ENCODE peak calls at places on chromosomes 16 and 17, in eight cellular contexts. One of them, this sample, is unnamed.

GRCh38 chr16:1640261-1640956 is 28.2 kb downstream of the CRAMP1 start:
- DNase-seq in CD8-positive, alpha-beta T cell: no peak
- DNase-seq in bronchial epithelial cell: no peak
- DNase-seq in tibial artery: no peak
- DNase-seq in neuronal stem cell: no peak
- DNase-seq in fibroblast of mammary gland: no peak
- DNase-seq in OCI-LY7: no peak
- DNase-seq in right atrium auricular region: no peak
- DNase-seq in this sample: no peak

GRCh38 chr16:49755291-49755611 is 100.7 kb downstream of the ZNF423 start:
- DNase-seq in bronchial epithelial cell: peak
- DNase-seq in fibroblast of mammary gland: peak
- DNase-seq in OCI-LY7: no peak
- DNase-seq in CD8-positive, alpha-beta T cell: no peak
- DNase-seq in tibial artery: no peak
- DNase-seq in right atrium auricular region: no peak
- DNase-seq in neuronal stem cell: peak
- DNase-seq in this sample: peak

GRCh38 chr16:68980695-68981315 is 124.6 kb upstream of the HAS3 start:
- DNase-seq in OCI-LY7: no peak
- DNase-seq in right atrium auricular region: no peak
- DNase-seq in tibial artery: no peak
- DNase-seq in bronchial epithelial cell: no peak
- DNase-seq in neuronal stem cell: no peak
- DNase-seq in fibroblast of mammary gland: no peak
- DNase-seq in CD8-positive, alpha-beta T cell: no peak
- DNase-seq in this sample: no peak

GRCh38 chr17:55161935-55162555 is 102.7 kb upstream of the HLF start:
- DNase-seq in fibroblast of mammary gland: peak
- DNase-seq in tibial artery: no peak
- DNase-seq in bronchial epithelial cell: peak
- DNase-seq in neuronal stem cell: no peak
- DNase-seq in CD8-positive, alpha-beta T cell: no peak
- DNase-seq in right atrium auricular region: no peak
- DNase-seq in OCI-LY7: no peak
- DNase-seq in this sample: peak

GRCh38 chr16:51839697-51840462 is 688.8 kb upstream of the SALL1 start:
- DNase-seq in bronchial epithelial cell: peak
- DNase-seq in neuronal stem cell: no peak
- DNase-seq in OCI-LY7: no peak
- DNase-seq in CD8-positive, alpha-beta T cell: no peak
- DNase-seq in tibial artery: no peak
- DNase-seq in fibroblast of mammary gland: peak
- DNase-seq in right atrium auricular region: no peak
- DNase-seq in this sample: no peak

GRCh38 chr16:84484579-84485254 is 19.7 kb downstream of the MEAK7 start:
- DNase-seq in tibial artery: peak
- DNase-seq in fibroblast of mammary gland: peak
- DNase-seq in neuronal stem cell: no peak
- DNase-seq in bronchial epithelial cell: peak
- DNase-seq in right atrium auricular region: peak
- DNase-seq in CD8-positive, alpha-beta T cell: peak
- DNase-seq in OCI-LY7: peak
- DNase-seq in this sample: peak

GRCh38 chr16:67723940-67724339 is 4.8 kb upstream of the GFOD2 start:
- DNase-seq in tibial artery: no peak
- DNase-seq in bronchial epithelial cell: no peak
- DNase-seq in right atrium auricular region: no peak
- DNase-seq in neuronal stem cell: no peak
- DNase-seq in OCI-LY7: no peak
- DNase-seq in fibroblast of mammary gland: no peak
- DNase-seq in CD8-positive, alpha-beta T cell: no peak
- DNase-seq in this sample: no peak

GRCh38 chr17:13753151-13753550 is 151.4 kb upstream of the HS3ST3A1 start:
- DNase-seq in CD8-positive, alpha-beta T cell: no peak
- DNase-seq in neuronal stem cell: no peak
- DNase-seq in right atrium auricular region: no peak
- DNase-seq in fibroblast of mammary gland: no peak
- DNase-seq in OCI-LY7: no peak
- DNase-seq in tibial artery: no peak
- DNase-seq in bronchial epithelial cell: no peak
- DNase-seq in this sample: no peak

GRCh38 chr16:19697756-19698318 is 20.2 kb downstream of the KNOP1 start:
- DNase-seq in fibroblast of mammary gland: no peak
- DNase-seq in tibial artery: no peak
- DNase-seq in OCI-LY7: no peak
- DNase-seq in neuronal stem cell: no peak
- DNase-seq in right atrium auricular region: no peak
- DNase-seq in bronchial epithelial cell: no peak
- DNase-seq in CD8-positive, alpha-beta T cell: no peak
- DNase-seq in this sample: no peak

GRCh38 chr17:56891751-56892150 is 22.1 kb downstream of the TRIM25 start:
- DNase-seq in tibial artery: no peak
- DNase-seq in OCI-LY7: no peak
- DNase-seq in right atrium auricular region: no peak
- DNase-seq in fibroblast of mammary gland: no peak
- DNase-seq in neuronal stem cell: no peak
- DNase-seq in CD8-positive, alpha-beta T cell: peak
- DNase-seq in bronchial epithelial cell: no peak
- DNase-seq in this sample: no peak

GRCh38 chr16:55480228-55480655 is 1.2 kb downstream of the MMP2 start:
- DNase-seq in neuronal stem cell: no peak
- DNase-seq in tibial artery: peak
- DNase-seq in bronchial epithelial cell: no peak
- DNase-seq in right atrium auricular region: peak
- DNase-seq in OCI-LY7: no peak
- DNase-seq in CD8-positive, alpha-beta T cell: no peak
- DNase-seq in fibroblast of mammary gland: peak
- DNase-seq in this sample: peak

GRCh38 chr16:87240211-87241134 is 76.7 kb downstream of the C16orf95 start:
- DNase-seq in neuronal stem cell: no peak
- DNase-seq in bronchial epithelial cell: peak
- DNase-seq in right atrium auricular region: no peak
- DNase-seq in OCI-LY7: no peak
- DNase-seq in tibial artery: no peak
- DNase-seq in fibroblast of mammary gland: peak
- DNase-seq in CD8-positive, alpha-beta T cell: no peak
- DNase-seq in this sample: no peak

GRCh38 chr17:81523139-81524062 is 4.8 kb upstream of the FSCN2 start:
- DNase-seq in right atrium auricular region: no peak
- DNase-seq in neuronal stem cell: peak
- DNase-seq in fibroblast of mammary gland: no peak
- DNase-seq in CD8-positive, alpha-beta T cell: no peak
- DNase-seq in tibial artery: no peak
- DNase-seq in bronchial epithelial cell: no peak
- DNase-seq in OCI-LY7: peak
- DNase-seq in this sample: no peak

GRCh38 chr16:69590590-69590989 is 24.8 kb downstream of the NFAT5 start:
- DNase-seq in CD8-positive, alpha-beta T cell: no peak
- DNase-seq in tibial artery: no peak
- DNase-seq in right atrium auricular region: no peak
- DNase-seq in bronchial epithelial cell: no peak
- DNase-seq in OCI-LY7: no peak
- DNase-seq in neuronal stem cell: no peak
- DNase-seq in fibroblast of mammary gland: no peak
- DNase-seq in this sample: no peak

GRCh38 chr16:14015948-14016347 is 55.2 kb upstream of the MRTFB start:
- DNase-seq in right atrium auricular region: peak
- DNase-seq in tibial artery: peak
- DNase-seq in CD8-positive, alpha-beta T cell: no peak
- DNase-seq in OCI-LY7: no peak
- DNase-seq in fibroblast of mammary gland: peak
- DNase-seq in bronchial epithelial cell: peak
- DNase-seq in neuronal stem cell: no peak
- DNase-seq in this sample: peak

GRCh38 chr16:66263168-66263972 is 103.1 kb upstream of the CDH5 start:
- DNase-seq in CD8-positive, alpha-beta T cell: peak
- DNase-seq in right atrium auricular region: peak
- DNase-seq in neuronal stem cell: no peak
- DNase-seq in tibial artery: no peak
- DNase-seq in bronchial epithelial cell: no peak
- DNase-seq in OCI-LY7: no peak
- DNase-seq in fibroblast of mammary gland: no peak
- DNase-seq in this sample: no peak

GRCh38 chr16:22357635-22357971 is 16.8 kb downstream of the CDR2 start:
- DNase-seq in bronchial epithelial cell: no peak
- DNase-seq in OCI-LY7: peak
- DNase-seq in tibial artery: no peak
- DNase-seq in CD8-positive, alpha-beta T cell: no peak
- DNase-seq in fibroblast of mammary gland: no peak
- DNase-seq in neuronal stem cell: no peak
- DNase-seq in right atrium auricular region: no peak
- DNase-seq in this sample: no peak
- H3K4me3 ChIP-seq in bronchial epithelial cell: no peak
- H3K4me3 ChIP-seq in OCI-LY7: peak
- H3K4me3 ChIP-seq in tibial artery: no peak
- H3K4me3 ChIP-seq in CD8-positive, alpha-beta T cell: no peak
- H3K4me3 ChIP-seq in fibroblast of mammary gland: no peak
- H3K4me3 ChIP-seq in neuronal stem cell: no peak
- H3K4me3 ChIP-seq in right atrium auricular region: no peak
- H3K4me3 ChIP-seq in this sample: no peak

GRCh38 chr17:61459968-61460718 is 7.9 kb downstream of the TBX4 start:
- DNase-seq in OCI-LY7: no peak
- DNase-seq in right atrium auricular region: no peak
- DNase-seq in neuronal stem cell: no peak
- DNase-seq in CD8-positive, alpha-beta T cell: no peak
- DNase-seq in fibroblast of mammary gland: no peak
- DNase-seq in tibial artery: no peak
- DNase-seq in bronchial epithelial cell: no peak
- DNase-seq in this sample: no peak
- H3K4me3 ChIP-seq in OCI-LY7: no peak
- H3K4me3 ChIP-seq in right atrium auricular region: no peak
- H3K4me3 ChIP-seq in neuronal stem cell: no peak
- H3K4me3 ChIP-seq in CD8-positive, alpha-beta T cell: no peak
- H3K4me3 ChIP-seq in fibroblast of mammary gland: no peak
- H3K4me3 ChIP-seq in tibial artery: no peak
- H3K4me3 ChIP-seq in bronchial epithelial cell: no peak
- H3K4me3 ChIP-seq in this sample: no peak

DNA sequence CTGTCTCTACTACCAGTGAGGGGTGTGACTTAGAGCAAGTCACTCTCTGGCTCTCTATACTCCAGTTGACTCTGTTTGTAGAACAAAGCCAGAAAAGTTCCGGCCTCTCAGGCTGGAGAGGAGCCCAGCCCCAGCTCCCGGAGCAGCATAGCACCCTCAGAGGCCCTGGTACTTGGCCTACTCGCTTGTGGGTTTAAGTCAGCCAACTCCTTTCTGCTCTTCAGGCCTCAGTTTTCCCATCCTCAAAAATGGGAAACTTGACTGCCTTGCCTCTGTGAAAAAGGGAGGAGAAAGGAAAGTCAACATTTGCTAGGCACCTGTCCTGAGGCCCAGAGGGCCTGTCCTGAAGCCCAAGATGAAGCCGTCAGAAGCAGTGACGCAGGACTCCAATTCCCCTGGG is 1.1 kb downstream of the CHST6 start:
- DNase-seq in CD8-positive, alpha-beta T cell: no peak
- DNase-seq in OCI-LY7: no peak
- DNase-seq in tibial artery: no peak
- DNase-seq in neuronal stem cell: no peak
- DNase-seq in fibroblast of mammary gland: no peak
- DNase-seq in right atrium auricular region: no peak
- DNase-seq in bronchial epithelial cell: no peak
- DNase-seq in this sample: no peak
- H3K4me3 ChIP-seq in CD8-positive, alpha-beta T cell: no peak
- H3K4me3 ChIP-seq in OCI-LY7: no peak
- H3K4me3 ChIP-seq in tibial artery: peak
- H3K4me3 ChIP-seq in neuronal stem cell: peak
- H3K4me3 ChIP-seq in fibroblast of mammary gland: peak
- H3K4me3 ChIP-seq in right atrium auricular region: peak
- H3K4me3 ChIP-seq in bronchial epithelial cell: no peak
- H3K4me3 ChIP-seq in this sample: peak

GRCh38 chr17:80458016-80458415 is 18.4 kb downstream of the NPTX1 start:
- DNase-seq in neuronal stem cell: no peak
- DNase-seq in bronchial epithelial cell: no peak
- DNase-seq in tibial artery: no peak
- DNase-seq in fibroblast of mammary gland: no peak
- DNase-seq in CD8-positive, alpha-beta T cell: no peak
- DNase-seq in right atrium auricular region: no peak
- DNase-seq in OCI-LY7: no peak
- DNase-seq in this sample: no peak

GRCh38 chr17:80457236-80457856 is 19.1 kb downstream of the NPTX1 start:
- DNase-seq in bronchial epithelial cell: no peak
- DNase-seq in tibial artery: no peak
- DNase-seq in OCI-LY7: no peak
- DNase-seq in fibroblast of mammary gland: no peak
- DNase-seq in neuronal stem cell: no peak
- DNase-seq in CD8-positive, alpha-beta T cell: no peak
- DNase-seq in right atrium auricular region: no peak
- DNase-seq in this sample: no peak

GRCh38 chr17:80455328-80455710 is 21.1 kb downstream of the NPTX1 start:
- DNase-seq in OCI-LY7: peak
- DNase-seq in CD8-positive, alpha-beta T cell: no peak
- DNase-seq in right atrium auricular region: peak
- DNase-seq in bronchial epithelial cell: no peak
- DNase-seq in tibial artery: no peak
- DNase-seq in fibroblast of mammary gland: no peak
- DNase-seq in neuronal stem cell: no peak
- DNase-seq in this sample: no peak

GRCh38 chr17:80455784-80456183 is 20.6 kb downstream of the NPTX1 start:
- DNase-seq in neuronal stem cell: no peak
- DNase-seq in bronchial epithelial cell: no peak
- DNase-seq in tibial artery: no peak
- DNase-seq in OCI-LY7: no peak
- DNase-seq in fibroblast of mammary gland: peak
- DNase-seq in right atrium auricular region: no peak
- DNase-seq in CD8-positive, alpha-beta T cell: no peak
- DNase-seq in this sample: no peak

DNA sequence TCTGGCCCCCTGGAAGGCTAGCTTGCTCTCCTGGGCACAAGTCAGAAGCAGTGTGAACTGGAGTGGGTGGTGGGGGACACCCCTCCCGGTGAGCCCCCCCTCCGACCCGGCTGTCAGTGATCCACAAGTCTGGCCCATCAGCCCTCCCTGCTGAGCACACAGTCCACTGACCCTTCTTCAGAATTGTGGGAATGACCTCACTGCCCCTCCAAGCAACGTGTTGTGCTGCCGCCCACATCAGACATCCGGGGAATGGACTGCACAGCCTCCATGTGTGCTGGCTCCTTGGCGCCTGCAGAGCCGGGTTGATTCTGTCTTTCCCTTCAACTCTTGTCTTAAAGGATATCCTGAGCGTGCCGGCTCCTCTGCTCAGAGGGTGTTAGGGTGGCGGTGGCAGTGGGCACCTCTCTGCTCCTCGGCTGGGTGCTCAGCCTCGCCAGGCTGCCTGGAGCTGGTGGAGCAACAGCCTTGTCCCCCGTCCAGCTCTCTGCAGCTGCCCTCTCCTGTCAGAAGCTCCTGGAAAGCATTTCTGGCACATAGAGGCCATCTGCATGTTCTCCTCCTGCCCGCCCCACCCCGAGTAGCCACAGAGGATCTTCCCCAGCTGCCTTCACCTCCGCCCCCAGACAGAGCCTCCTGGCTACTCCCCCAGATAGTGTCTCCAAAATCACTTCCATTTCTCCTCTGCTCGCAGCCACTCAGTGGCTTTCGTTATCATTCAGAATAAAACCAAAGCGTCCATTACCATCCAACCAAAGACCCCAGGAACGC is 19.8 kb downstream of the NPTX1 start:
- DNase-seq in bronchial epithelial cell: no peak
- DNase-seq in OCI-LY7: no peak
- DNase-seq in neuronal stem cell: no peak
- DNase-seq in fibroblast of mammary gland: peak
- DNase-seq in right atrium auricular region: no peak
- DNase-seq in CD8-positive, alpha-beta T cell: no peak
- DNase-seq in tibial artery: no peak
- DNase-seq in this sample: no peak
- H3K4me3 ChIP-seq in bronchial epithelial cell: no peak
- H3K4me3 ChIP-seq in OCI-LY7: no peak
- H3K4me3 ChIP-seq in neuronal stem cell: no peak
- H3K4me3 ChIP-seq in fibroblast of mammary gland: no peak
- H3K4me3 ChIP-seq in right atrium auricular region: peak
- H3K4me3 ChIP-seq in CD8-positive, alpha-beta T cell: no peak
- H3K4me3 ChIP-seq in tibial artery: no peak
- H3K4me3 ChIP-seq in this sample: no peak